ENCODE peak calls at places on chromosomes 11 and 22, in seven cellular contexts. S is Right ventricle myocardium superior; C is amniotic stem cell; H is iris pigment epithelial cell; U is SK-N-SH; E is H7; K is naive thymus-derived CD8-positive, alpha-beta T cell. D is an unnamed sample.

GRCh38 chr11:518463-519202 is 11.6 kb upstream of the RNH1 start:
- DNase-seq in E (peak; percentile 99), K (peak; percentile 88), H (peak; percentile 95), U (peak; percentile 97), C (peak; percentile 87), S (peak; percentile 92), D (peak; percentile 97)

GRCh38 chr11:25733777-25734176 is 598.2 kb upstream of the ANO3 start:
- DNase-seq in C (no peak), E (no peak), K (no peak), H (peak; percentile 2), U (no peak), S (no peak), D (no peak)

GRCh38 chr11:66373261-66373660 is 1.7 kb upstream of the SLC29A2 start:
- DNase-seq in K (no peak), S (peak; percentile 49), C (no peak), U (no peak), H (no peak), E (no peak), D (no peak)

GRCh38 chr11:101127348-101127698 is 2.3 kb downstream of the PGR start:
- DNase-seq in U (no peak), S (peak; percentile 56), C (no peak), H (peak; percentile 4), K (no peak), E (peak; percentile 76), D (no peak)

GRCh38 chr11:36306888-36307287 is 10.8 kb downstream of the PRR5L start:
- DNase-seq in C (peak; percentile 17), S (no peak), E (peak; percentile 26), H (no peak), U (peak; percentile 37), K (no peak), D (no peak)

GRCh38 chr11:112504056-112504455 is 243.4 kb upstream of the PLET1 start:
- DNase-seq in H (peak; percentile 55), U (no peak), E (no peak), C (no peak), K (no peak), S (no peak), D (no peak)

GRCh38 chr22:26508148-26508547 is 4.1 kb downstream of the TFIP11 start:
- DNase-seq in E (no peak), C (no peak), K (no peak), H (no peak), U (no peak), S (no peak), D (no peak)

GRCh38 chr11:60251485-60252207 is 8.7 kb upstream of the MS4A4E start:
- DNase-seq in C (no peak), E (no peak), K (no peak), S (no peak), U (peak; percentile 2), H (peak; percentile 24), D (peak; percentile 89)

GRCh38 chr22:30252411-30253204 is 6.0 kb upstream of the LIF start:
- DNase-seq in H (no peak), K (no peak), U (no peak), C (no peak), S (no peak), E (peak; percentile 74), D (peak; percentile 4)

GRCh38 chr11:86418929-86419328 is 44.2 kb downstream of the CCDC81 start:
- DNase-seq in S (no peak), H (peak; percentile 17), C (no peak), K (no peak), E (no peak), U (no peak), D (peak; percentile 11)

GRCh38 chr11:94895451-94895850 is 77.9 kb downstream of the CWC15 start:
- DNase-seq in C (peak; percentile 10), K (no peak), E (no peak), U (no peak), H (peak; percentile 94), S (no peak), D (peak; percentile 42)

GRCh38 chr11:62501432-62501891 is 45.1 kb downstream of the AHNAK start:
- DNase-seq in E (no peak), K (no peak), U (no peak), H (no peak), S (peak; percentile 84), C (no peak), D (peak; percentile 44)

GRCh38 chr11:120545813-120546212 is 34.3 kb downstream of the GRIK4 start:
- DNase-seq in U (no peak), C (no peak), E (no peak), S (peak; percentile 33), H (no peak), K (no peak), D (no peak)

D was measured in endothelial cell of umbilical vein.